ENCODE peak calls at places on chromosomes 2 and 18, in ten cellular contexts. L, P, G, D, U, N, X, Y, C and S are unnamed samples.

GRCh38 chr2:67055387-67056304 is 341.5 kb upstream of the ETAA1 start:
- DNase-seq in L (no peak), U (no peak), X (no peak), Y (no peak), C (no peak), G (no peak), N (peak; percentile 52), P (no peak), D (no peak), S (no peak)

GRCh38 chr18:31105733-31106132 is 3.5 kb upstream of the DSC2 start:
- DNase-seq in Y (no peak), D (no peak), P (no peak), C (no peak), N (no peak), U (no peak), L (peak; percentile 26), X (no peak), G (no peak), S (no peak)

GRCh38 chr2:2328847-2329246 is 2.2 kb downstream of the MYT1L start:
- DNase-seq in U (no peak), N (no peak), Y (peak; percentile 14), P (no peak), C (no peak), G (no peak), L (peak; percentile 26), X (no peak), D (no peak), S (no peak)

GRCh38 chr2:172109256-172109655 is 6.6 kb upstream of the DLX2 start:
- DNase-seq in U (no peak), G (no peak), L (no peak), D (no peak), N (no peak), X (no peak), C (no peak), P (no peak), Y (no peak), S (no peak)

GRCh38 chr2:120546077-120546864 is 189.4 kb upstream of the GLI2 start:
- DNase-seq in N (peak; percentile 99), Y (peak; percentile 40), G (peak; percentile 86), U (no peak), P (peak; percentile 90), L (peak; percentile 33), X (peak; percentile 17), D (no peak), C (no peak), S (peak; percentile 47)

GRCh38 chr18:32040936-32041335 is 22.3 kb downstream of the RNF125 start:
- DNase-seq in L (no peak), G (no peak), C (no peak), P (no peak), U (no peak), N (no peak), X (peak; percentile 32), D (no peak), Y (no peak), S (no peak)

GRCh38 chr2:203808041-203808750 is 59.4 kb upstream of the CTLA4 start:
- DNase-seq in X (no peak), N (peak; percentile 95), Y (no peak), D (no peak), U (no peak), G (no peak), C (no peak), L (no peak), P (no peak), S (no peak)

GRCh38 chr2:26274058-26274613 is 29.4 kb downstream of the HADHB start:
- DNase-seq in L (no peak), C (no peak), G (no peak), U (peak; percentile 75), N (peak; percentile 90), P (peak; percentile 86), Y (peak; percentile 83), D (peak; percentile 90), X (peak; percentile 68), S (peak; percentile 88)

GRCh38 chr2:176653856-176654443 is 384.7 kb downstream of the MTX2 start:
- DNase-seq in C (peak; percentile 78), Y (peak; percentile 56), D (peak; percentile 14), L (peak; percentile 58), P (peak; percentile 71), X (peak; percentile 70), U (peak; percentile 39), N (peak; percentile 55), G (no peak), S (peak; percentile 50)

GRCh38 chr2:219695145-219695544 is 67.7 kb downstream of the SLC4A3 start:
- DNase-seq in Y (no peak), U (no peak), C (no peak), N (no peak), P (no peak), G (no peak), D (no peak), X (no peak), L (no peak), S (no peak)

DNA sequence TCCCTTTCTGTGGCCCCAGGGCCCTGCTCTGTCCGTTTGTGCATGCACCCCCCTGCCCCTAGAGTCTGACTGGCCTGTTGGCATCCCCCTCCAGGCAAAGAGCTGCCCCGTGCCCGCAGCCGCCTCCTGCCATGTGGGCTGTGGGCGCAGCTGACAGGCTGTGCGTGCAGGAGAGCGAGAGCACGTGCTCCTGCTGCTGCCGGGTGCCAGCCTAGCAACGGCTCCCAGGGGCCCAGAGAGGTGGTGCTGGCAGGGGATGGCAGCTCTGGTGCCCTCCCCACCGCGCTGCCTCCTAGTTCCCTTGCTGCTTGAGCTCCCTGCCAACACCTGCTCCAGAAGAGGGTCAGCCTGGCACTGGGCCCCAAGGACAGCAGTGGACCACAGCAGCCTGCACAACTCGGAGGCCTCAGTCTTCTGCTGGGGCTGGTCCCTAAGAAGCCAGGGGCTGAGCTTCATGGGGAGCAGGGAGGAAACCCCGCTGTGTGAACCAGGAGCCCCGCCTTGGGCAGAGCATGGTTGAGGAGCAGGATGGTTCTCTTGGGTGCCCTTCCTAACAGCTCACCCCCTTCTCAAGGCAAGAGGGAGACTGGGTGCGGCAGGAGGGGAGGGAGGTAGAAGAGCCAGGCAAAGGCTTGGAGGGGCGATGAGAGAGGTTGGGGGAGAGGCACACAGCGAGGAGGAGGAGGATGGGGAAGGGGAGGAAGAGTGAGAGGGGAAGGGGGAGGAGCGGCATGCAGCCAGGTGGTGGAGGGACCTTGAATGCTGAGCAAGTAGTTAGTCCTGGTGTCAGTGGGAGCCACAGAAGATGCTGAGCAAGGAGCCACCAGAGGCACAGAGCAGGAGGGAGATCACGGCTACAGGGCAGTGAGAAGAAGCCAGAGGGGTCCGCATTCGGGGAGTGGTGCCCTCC is 23.8 kb upstream of the PTMA start:
- DNase-seq in U (no peak), N (no peak), G (peak; percentile 79), C (peak; percentile 82), D (no peak), Y (peak; percentile 70), P (no peak), X (no peak), L (no peak), S (no peak)
- TF ChIP-seq POLR2A in U (no peak), N (no peak), G (no peak), C (no peak), D (no peak), Y (no peak), P (no peak), X (no peak), L (no peak), S (no peak)

DNA sequence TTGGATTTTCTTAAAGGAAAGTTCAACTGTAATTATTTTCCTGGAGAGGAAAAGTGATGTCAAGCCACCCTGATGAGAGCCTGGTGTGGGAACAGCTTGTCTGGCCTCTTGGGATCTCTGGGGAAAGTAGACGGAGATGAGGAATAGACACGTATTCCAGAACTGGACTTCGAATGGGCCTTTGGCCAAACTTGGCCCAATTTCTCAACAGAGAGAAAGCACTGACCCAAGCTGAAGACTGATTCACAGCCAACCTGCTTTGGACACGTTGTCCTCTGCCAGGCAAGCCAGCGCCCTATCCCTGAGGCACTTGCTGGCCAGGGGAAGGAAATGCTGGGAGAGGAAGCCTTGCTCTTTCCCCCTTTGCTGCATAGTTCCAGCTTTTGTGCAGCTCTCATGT is 70.8 kb upstream of the CTAGE1 start:
- DNase-seq in U (no peak), P (no peak), L (no peak), D (no peak), Y (peak; percentile 24), N (no peak), X (no peak), C (no peak), G (no peak), S (peak; percentile 60)
- H3K27ac ChIP-seq in U (no peak overlapping the region), P (no peak overlapping the region), L (no peak overlapping the region), D (no peak overlapping the region), Y (no peak overlapping the region), N (no peak overlapping the region), X (no peak overlapping the region), C (peak overlapping the region; percentile 77), G (no peak overlapping the region), S (peak overlapping the region; percentile 87)

GRCh38 chr2:152098798-152099654 is at the start of gene CACNB4:
- DNase-seq in D (peak; percentile 51), U (peak; percentile 29), N (no peak), L (no peak), G (peak; percentile 89), C (peak; percentile 81), X (no peak), Y (peak; percentile 14), P (no peak), S (no peak)

GRCh38 chr2:152099655-152100050 is 809 bp upstream of the CACNB4 start:
- DNase-seq in N (no peak), Y (no peak), D (no peak), G (no peak), L (no peak), X (no peak), U (no peak), P (no peak), C (no peak), S (no peak)

GRCh38 chr2:152100961-152101360 is 2.1 kb upstream of the CACNB4 start:
- DNase-seq in N (no peak), P (no peak), D (no peak), L (no peak), U (no peak), X (no peak), Y (no peak), G (no peak), C (no peak), S (no peak)

GRCh38 chr2:152106464-152106863 is 7.6 kb upstream of the CACNB4 start:
- DNase-seq in L (no peak), D (no peak), P (no peak), G (no peak), C (no peak), X (no peak), Y (no peak), N (no peak), U (no peak), S (no peak)

DNA sequence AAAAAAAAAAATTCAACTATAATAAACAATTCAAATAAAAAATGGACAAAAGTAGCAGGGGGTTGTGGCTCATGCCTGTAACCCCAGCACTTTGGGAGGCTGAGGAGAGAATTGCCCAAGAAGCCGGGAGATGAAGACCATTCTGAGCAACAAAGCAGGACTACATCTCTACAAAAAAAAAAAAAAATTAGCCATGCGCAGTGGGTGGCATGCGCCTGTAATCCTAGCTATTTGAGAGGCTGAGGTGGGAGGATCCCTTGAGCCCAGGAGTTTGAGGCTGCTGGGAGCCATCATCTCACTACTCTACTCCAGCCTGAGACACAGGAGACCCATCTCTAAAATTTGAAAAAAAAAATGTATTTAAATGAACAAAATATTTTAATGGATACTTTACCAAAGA is 4.4 kb upstream of the CACNB4 start:
- DNase-seq in P (no peak), C (no peak), Y (no peak), L (no peak), X (no peak), N (no peak), U (no peak), G (no peak), D (no peak), S (no peak)
- H3K4me3 ChIP-seq in P (no peak overlapping the region), C (no peak overlapping the region), Y (no peak overlapping the region), L (no peak overlapping the region), X (no peak overlapping the region), N (no peak overlapping the region), U (no peak overlapping the region), G (no peak overlapping the region), D (no peak overlapping the region), S (no peak overlapping the region)

GRCh38 chr2:74110537-74110936 is 37.2 kb downstream of the BOLA3 start:
- DNase-seq in D (no peak), N (no peak), U (no peak), Y (no peak), X (no peak), C (no peak), G (no peak), P (no peak), L (no peak), S (no peak)
- TF ChIP-seq POLR2A in D (no peak), N (no peak), U (no peak), Y (no peak), X (no peak), C (no peak), G (no peak), P (no peak), L (no peak), S (no peak)